ENCODE peak calls at places on chromosomes 13 and 19, in four cellular contexts. Q is heart left ventricle, D is mammary epithelial cell, I is NCI-H1092 treated with DMSO at 0.1 percent for 48 hours. M is an unnamed sample.

GRCh38 chr19:18666784-18667183 is 16.7 kb upstream of the CRTC1 start:
- DNase-seq in D (no peak), Q (no peak), I (no peak), M (no peak)

GRCh38 chr13:28819046-28819747 is 942 bp upstream of the MTUS2 start:
- DNase-seq in I (no peak), D (peak), Q (no peak), M (no peak)

GRCh38 chr19:9205506-9206113 is 13.8 kb downstream of the OR7D4 start:
- DNase-seq in D (peak), I (peak), Q (peak), M (no peak)

GRCh38 chr19:13115936-13116281 is 631 bp downstream of the TRMT1 start:
- DNase-seq in I (no peak), D (no peak), Q (no peak), M (no peak)

GRCh38 chr13:109212630-109213029 is 573.8 kb downstream of the IRS2 start:
- DNase-seq in Q (no peak), D (no peak), I (no peak), M (no peak)

GRCh38 chr19:10278935-10279334 is 7.8 kb upstream of the ICAM4 start:
- DNase-seq in Q (no peak), I (no peak), D (no peak), M (no peak)

GRCh38 chr19:14081797-14082674 is 3.5 kb downstream of the C19orf67 start:
- DNase-seq in Q (no peak), D (peak), I (no peak), M (no peak)

GRCh38 chr19:5205937-5206750 is 134.5 kb downstream of the PTPRS start:
- DNase-seq in D (no peak), Q (no peak), I (no peak), M (no peak)

GRCh38 chr13:46173656-46174055 is 8.3 kb downstream of the LCP1 start:
- DNase-seq in I (no peak), Q (no peak), D (no peak), M (no peak)

GRCh38 chr13:78520425-78520824 is 82.9 kb downstream of the POU4F1 start:
- DNase-seq in I (no peak), Q (no peak), D (no peak), M (no peak)

GRCh38 chr13:48975101-48975925 is at the start of gene FNDC3A:
- DNase-seq in D (peak), Q (peak), I (no peak), M (peak)

GRCh38 chr13:44969858-44970484 is 19.3 kb downstream of the NUFIP1 start:
- DNase-seq in Q (no peak), D (peak), I (peak), M (peak)

GRCh38 chr19:48480476-48481190 is 11.5 kb downstream of the CYTH2 start:
- DNase-seq in D (no peak), I (no peak), Q (peak), M (no peak)

GRCh38 chr19:55246462-55247451 is 12.1 kb downstream of the PPP6R1 start:
- DNase-seq in D (no peak), Q (no peak), I (no peak), M (no peak)

GRCh38 chr13:98977568-98978270 is at the start of gene DOCK9:
- DNase-seq in D (peak), Q (peak), I (no peak), M (no peak)

GRCh38 chr13:75061909-75062308 is 420.1 kb downstream of the TBC1D4 start:
- DNase-seq in D (no peak), Q (no peak), I (no peak), M (no peak)